ENCODE peak calls at places on chromosome 19, in five cellular contexts. S is hypothalamus; F is RPMI8226; Z is fibroblast of mammary gland; Q is activated CD4-positive, alpha-beta T cell treated with anti-CD3 and anti-CD28 coated beads, Interleukin-2, amount 50 U/mL, for 4 hours. W is an unnamed sample.

GRCh38 chr19:1247747-1248453 is 483 bp upstream of the MIDN start:
- DNase-seq in S (no peak), F (peak), Z (peak), Q (peak), W (peak)

GRCh38 chr19:16014923-16015804 is 61.1 kb upstream of the TPM4 start:
- DNase-seq in S (no peak), F (no peak), Z (no peak), Q (no peak), W (no peak)

GRCh38 chr19:18171605-18172327 is 1.8 kb upstream of the IFI30 start:
- DNase-seq in S (no peak), F (no peak), Z (no peak), Q (no peak), W (no peak)

GRCh38 chr19:43524922-43525835 is 1.8 kb downstream of the ETHE1 start:
- DNase-seq in S (no peak), F (no peak), Z (peak), Q (no peak), W (peak)

GRCh38 chr19:5484398-5485285 is 29.4 kb downstream of the ZNRF4 start:
- DNase-seq in S (no peak), F (no peak), Z (no peak), Q (no peak), W (no peak)

GRCh38 chr19:31015778-31016177 is 333.5 kb downstream of the TSHZ3 start:
- DNase-seq in S (no peak), F (no peak), Z (no peak), Q (no peak), W (no peak)

GRCh38 chr19:11381535-11382369 is 2.4 kb downstream of the EPOR start:
- DNase-seq in S (no peak), F (peak), Z (peak), Q (peak), W (peak)

GRCh38 chr19:40413291-40413994 is at the start of gene PRX:
- DNase-seq in S (no peak), F (no peak), Z (no peak), Q (no peak), W (no peak)

GRCh38 chr19:56347163-56347778 is 32.6 kb upstream of the ZSCAN5A start:
- DNase-seq in S (no peak), F (no peak), Z (no peak), Q (no peak), W (no peak)

GRCh38 chr19:45569619-45570421 is 14.8 kb downstream of the OPA3 start:
- DNase-seq in S (peak), F (peak), Z (peak), Q (peak), W (peak)

GRCh38 chr19:10295305-10295846 is 5.6 kb downstream of the ICAM5 start:
- DNase-seq in S (no peak), F (no peak), Z (no peak), Q (peak), W (peak)

GRCh38 chr19:2392366-2392765 is 32.3 kb downstream of the TMPRSS9 start:
- DNase-seq in S (no peak), F (no peak), Z (no peak), Q (no peak), W (no peak)

GRCh38 chr19:1237754-1238372 is at the start of gene CBARP:
- DNase-seq in S (peak), F (peak), Z (no peak), Q (no peak), W (peak)

GRCh38 chr19:35862528-35862927 is 5.8 kb downstream of the KIRREL2 start:
- DNase-seq in S (no peak), F (no peak), Z (no peak), Q (no peak), W (no peak)

GRCh38 chr19:35901854-35902661 is at the start of gene HCST:
- DNase-seq in S (no peak), F (no peak), Z (peak), Q (no peak), W (peak)

GRCh38 chr19:41373993-41374392 is 2.3 kb upstream of the TMEM91 start:
- DNase-seq in S (peak), F (no peak), Z (peak), Q (no peak), W (no peak)

GRCh38 chr19:35843676-35844481 is 8.4 kb downstream of the NPHS1 start:
- DNase-seq in S (no peak), F (no peak), Z (peak), Q (no peak), W (no peak)

GRCh38 chr19:48513289-48514122 is 1.9 kb upstream of the LMTK3 start:
- DNase-seq in S (peak), F (peak), Z (peak), Q (peak), W (peak)

GRCh38 chr19:42301646-42302204 is at the start of gene PRR19:
- DNase-seq in S (no peak), F (no peak), Z (no peak), Q (no peak), W (peak)

GRCh38 chr19:20367811-20368294 is 197.7 kb downstream of the ZNF737 start:
- DNase-seq in S (no peak), F (peak), Z (no peak), Q (no peak), W (no peak)